ENCODE peak calls at places on chromosomes 13 and 19, in ten cellular contexts. L is uterus; P is caudate nucleus; M is GM12878; N is colonic mucosa; X is iPS DF 6.9; S is lower lobe of right lung; K is transverse colon; D is CD4-positive, alpha-beta memory T cell; B is thoracic aorta. W is an unnamed sample.

GRCh38 chr13:36815069-36815468 is 4.0 kb upstream of the RFXAP start:
- DNase-seq in K (no peak), B (no peak), X (no peak), P (no peak), S (no peak), D (no peak), N (no peak), M (no peak), L (no peak), W (no peak)

GRCh38 chr19:58351996-58352755 is 1.1 kb downstream of the A1BG start:
- DNase-seq in S (peak), D (no peak), M (no peak), N (no peak), B (no peak), K (no peak), L (no peak), P (no peak), X (no peak), W (no peak)

GRCh38 chr19:41439441-41440222 is at the start of gene DMAC2:
- DNase-seq in B (peak), N (peak), K (peak), L (peak), D (peak), S (peak), M (peak), P (peak), X (peak), W (peak)

GRCh38 chr13:47564041-47564440 is 437.0 kb downstream of the SUCLA2 start:
- DNase-seq in X (no peak), B (no peak), S (no peak), N (no peak), K (no peak), D (no peak), P (no peak), M (no peak), L (no peak), W (no peak)

GRCh38 chr13:110209950-110210603 is 96.9 kb downstream of the COL4A1 start:
- DNase-seq in D (no peak), M (no peak), S (no peak), K (no peak), P (no peak), X (no peak), B (no peak), L (no peak), N (no peak), W (no peak)

GRCh38 chr13:52677823-52678222 is 25.2 kb downstream of the SUGT1 start:
- DNase-seq in S (no peak), K (no peak), X (no peak), D (no peak), N (no peak), P (no peak), L (no peak), B (no peak), M (no peak), W (no peak)

GRCh38 chr13:89982406-89983085 is 1364.9 kb upstream of the MIR17HG start:
- DNase-seq in K (no peak), P (no peak), X (no peak), S (no peak), D (no peak), L (no peak), M (no peak), N (no peak), B (no peak), W (no peak)

GRCh38 chr13:110471833-110472162 is 89.7 kb downstream of the RAB20 start:
- DNase-seq in B (no peak), S (peak), K (peak), P (peak), X (no peak), D (no peak), M (peak), L (no peak), N (peak), W (no peak)

GRCh38 chr19:48644839-48645651 is 942 bp downstream of the CA11 start:
- DNase-seq in D (peak), B (no peak), K (peak), P (peak), M (no peak), L (peak), N (peak), X (no peak), S (peak), W (peak)

GRCh38 chr13:107202371-107203023 is 634.6 kb upstream of the ARGLU1 start:
- DNase-seq in N (no peak), M (no peak), B (no peak), X (no peak), D (no peak), P (no peak), L (peak), K (no peak), S (no peak), W (no peak)

GRCh38 chr19:14105680-14106079 is 11.9 kb downstream of the PRKACA start:
- DNase-seq in P (no peak), M (no peak), N (no peak), D (no peak), L (no peak), B (no peak), S (no peak), K (no peak), X (no peak), W (no peak)

GRCh38 chr19:14103310-14103709 is 12.8 kb upstream of the SAMD1 start:
- DNase-seq in P (no peak), B (no peak), S (no peak), N (no peak), X (no peak), D (no peak), L (no peak), K (no peak), M (no peak), W (no peak)

GRCh38 chr19:14110650-14111049 is 6.9 kb downstream of the PRKACA start:
- DNase-seq in L (no peak), D (no peak), N (no peak), X (no peak), M (no peak), B (no peak), K (no peak), P (no peak), S (no peak), W (no peak)

GRCh38 chr19:14107581-14108461 is 9.7 kb downstream of the PRKACA start:
- DNase-seq in D (no peak), P (no peak), S (no peak), N (no peak), X (no peak), L (no peak), K (no peak), M (no peak), B (no peak), W (no peak)

DNA sequence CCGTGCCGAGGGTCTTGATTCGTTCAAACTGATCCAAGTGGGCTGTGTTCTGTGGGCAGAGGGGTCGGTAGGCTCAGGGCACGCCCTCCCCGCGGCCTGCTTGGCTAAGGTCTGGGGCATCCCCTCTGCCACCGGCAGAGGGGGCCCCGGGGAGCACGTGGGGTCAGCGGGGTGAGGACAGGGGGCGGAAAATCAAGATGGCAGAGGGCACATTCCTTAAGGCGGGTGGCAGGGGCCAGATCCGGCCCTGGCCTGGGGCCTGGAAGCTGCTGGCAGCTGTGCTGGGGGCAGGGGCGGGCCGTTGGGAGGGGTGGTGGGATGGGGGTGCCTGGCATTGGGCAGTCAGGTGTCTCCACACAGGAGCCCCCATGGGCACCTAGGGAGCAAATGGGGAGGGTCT is 10.7 kb downstream of the PRKACA start:
- DNase-seq in K (no peak), D (no peak), L (no peak), S (no peak), M (no peak), P (no peak), N (no peak), B (no peak), X (no peak), W (no peak)
- H3K27ac ChIP-seq in K (peak), D (no peak), L (no peak), S (no peak), M (no peak), P (no peak), N (no peak), B (peak), X (no peak), W (no peak)

DNA sequence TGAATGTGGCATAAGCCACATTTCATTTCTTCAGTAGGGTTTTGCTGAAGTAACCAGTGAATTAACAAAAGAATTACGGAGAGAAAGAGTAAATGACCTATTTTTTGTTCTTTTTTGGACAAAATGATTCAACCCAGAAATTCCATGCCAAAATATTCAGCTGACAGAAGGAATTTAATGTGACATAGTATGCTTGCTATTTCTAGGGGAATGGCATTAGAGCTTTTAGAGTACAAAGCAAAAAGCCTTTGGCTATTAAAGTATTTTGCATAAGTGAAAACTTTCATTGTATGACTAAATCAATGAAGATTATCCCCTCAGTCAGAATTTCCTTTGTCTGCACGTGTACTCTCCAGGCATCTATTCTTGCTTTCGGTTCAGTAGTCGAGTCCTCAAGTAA is 465.3 kb downstream of the COG6 start:
- DNase-seq in X (no peak), D (no peak), L (no peak), N (no peak), P (no peak), S (no peak), M (no peak), K (no peak), B (no peak), W (no peak)
- H3K27ac ChIP-seq in X (no peak), D (no peak), L (peak), N (no peak), P (no peak), S (no peak), M (no peak), K (no peak), B (peak), W (no peak)

DNA sequence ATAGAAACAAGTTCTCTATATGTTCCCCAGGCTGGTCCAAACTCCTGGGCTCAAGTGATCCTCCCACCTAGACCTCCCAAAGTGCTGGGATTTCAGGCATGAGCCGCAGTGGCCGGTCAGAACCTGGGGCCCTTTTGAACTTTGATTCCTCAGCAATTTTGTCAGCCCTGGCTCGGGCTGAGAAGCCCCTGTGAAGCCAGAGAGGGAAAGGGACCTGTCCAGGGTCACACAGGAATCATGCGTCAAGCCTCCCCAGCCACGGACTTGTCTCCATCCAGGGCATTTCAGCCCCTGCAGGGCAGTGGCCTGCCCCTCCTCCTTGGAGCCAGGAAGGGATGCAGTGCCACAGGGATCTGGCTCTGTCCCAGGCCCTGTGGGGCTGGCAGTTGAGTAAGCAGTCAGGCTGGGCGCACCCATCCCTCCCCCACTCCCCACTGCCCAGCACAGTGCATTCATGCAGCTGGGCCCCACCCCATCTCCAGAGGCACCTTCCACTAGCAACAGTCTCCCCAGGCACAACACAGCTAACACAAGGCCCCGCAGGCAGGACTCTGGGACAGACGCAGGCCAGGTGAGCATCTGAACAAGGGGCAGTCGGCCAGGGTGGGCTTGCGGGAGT is at the start of gene CAPS:
- DNase-seq in N (peak), B (no peak), K (peak), M (no peak), S (peak), X (no peak), P (no peak), L (no peak), D (no peak), W (peak)
- H3K27ac ChIP-seq in N (no peak), B (no peak), K (peak), M (no peak), S (peak), X (no peak), P (peak), L (no peak), D (no peak), W (peak)

DNA sequence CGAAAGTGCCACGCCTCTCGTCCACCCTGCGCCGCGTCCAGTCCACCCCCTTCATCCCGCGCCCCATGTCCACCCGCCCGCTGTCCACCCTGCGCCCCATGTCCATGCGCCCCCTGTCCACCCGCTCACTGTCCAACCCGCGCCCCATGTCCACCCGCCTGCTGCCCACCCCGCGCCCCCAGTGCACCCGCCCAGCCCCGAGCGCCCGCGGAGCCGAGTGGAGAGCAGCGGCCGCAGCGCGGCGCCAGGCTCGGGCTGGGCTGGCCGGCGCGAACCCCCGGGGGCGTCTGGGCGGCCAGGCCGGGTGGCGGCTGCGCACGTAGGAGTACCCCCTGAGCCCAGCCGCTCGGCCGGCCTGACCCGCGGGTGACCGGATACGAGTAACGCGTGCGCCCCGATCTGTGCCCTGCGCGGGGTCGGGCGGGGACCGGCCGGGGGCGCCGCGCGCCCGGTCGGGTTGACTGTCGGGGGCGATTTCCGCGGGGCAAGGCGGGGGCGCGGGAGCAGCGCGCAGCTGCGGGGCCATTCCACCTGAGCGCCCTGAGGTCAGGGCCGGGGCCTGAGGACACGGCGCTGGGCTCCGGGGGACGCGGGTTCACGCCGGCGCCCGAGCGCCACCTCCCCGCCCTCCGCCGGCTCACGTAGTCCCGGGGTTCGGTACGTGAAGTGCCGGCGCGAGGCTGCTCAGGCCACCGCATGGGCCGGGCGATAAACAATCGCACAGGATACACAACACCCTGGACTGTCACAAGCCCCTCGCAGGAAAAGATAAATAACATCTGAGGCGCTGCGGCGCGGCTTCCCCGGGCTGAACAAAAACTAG is 37.5 kb upstream of the FLT1 start:
- DNase-seq in N (no peak), L (no peak), M (no peak), K (no peak), B (no peak), S (peak), X (no peak), P (no peak), D (no peak), W (peak)
- H3K27ac ChIP-seq in N (no peak), L (peak), M (no peak), K (peak), B (no peak), S (peak), X (no peak), P (no peak), D (no peak), W (peak)

GRCh38 chr19:18089726-18090125 is 3.0 kb upstream of the IL12RB1 start:
- DNase-seq in N (no peak), K (no peak), M (no peak), L (no peak), D (no peak), X (no peak), B (no peak), P (peak), S (no peak), W (peak)
- H3K27ac ChIP-seq in N (peak), K (peak), M (peak), L (no peak), D (peak), X (no peak), B (peak), P (peak), S (peak), W (peak)